ENCODE peak calls at places on chromosomes 7 and 10, in six cellular contexts. R is A549, H is ovary, B is HepG2, K is SK-N-SH, U is transverse colon. C is an unnamed sample.

GRCh38 chr10:118511720-118512119 is 83.7 kb downstream of the PRLHR start:
- DNase-seq in R (no peak), H (no peak), B (no peak), K (no peak), U (no peak), C (no peak)

GRCh38 chr7:152674860-152675760 is 831 bp downstream of the XRCC2 start:
- DNase-seq in R (peak; percentile 53), H (no peak), B (peak; percentile 47), K (peak; percentile 78), U (no peak), C (no peak)

GRCh38 chr7:27185708-27186449 is 847 bp upstream of the HOXA11 start:
- DNase-seq in R (no peak), H (no peak), B (no peak), K (no peak), U (peak; percentile 20), C (peak; percentile 81)

GRCh38 chr7:27302590-27302989 is 60.0 kb downstream of the EVX1 start:
- DNase-seq in R (no peak), H (no peak), B (no peak), K (no peak), U (no peak), C (no peak)

GRCh38 chr10:77505431-77506334 is 131.9 kb downstream of the KCNMA1 start:
- DNase-seq in R (peak; percentile 28), H (no peak), B (no peak), K (no peak), U (no peak), C (no peak)

GRCh38 chr10:58903071-58903470 is 273.4 kb upstream of the PHYHIPL start:
- DNase-seq in R (no peak), H (no peak), B (no peak), K (no peak), U (no peak), C (no peak)

GRCh38 chr10:128263891-128264688 is 137.9 kb upstream of the MKI67 start:
- DNase-seq in R (peak; percentile 33), H (peak; percentile 33), B (peak; percentile 23), K (peak; percentile 68), U (peak; percentile 62), C (no peak)

GRCh38 chr10:97101166-97101940 is 84.4 kb downstream of the SLIT1 start:
- DNase-seq in R (no peak), H (no peak), B (no peak), K (no peak), U (no peak), C (no peak)

GRCh38 chr7:66664590-66665293 is 36.1 kb downstream of the KCTD7 start:
- DNase-seq in R (no peak), H (peak; percentile 43), B (no peak), K (peak; percentile 21), U (no peak), C (no peak)

GRCh38 chr10:69317175-69318086 is 39.1 kb downstream of the HK1 start:
- DNase-seq in R (no peak), H (no peak), B (no peak), K (no peak), U (no peak), C (no peak)

GRCh38 chr7:144416341-144416740 is 12.8 kb upstream of the NOBOX start:
- DNase-seq in R (no peak), H (no peak), B (no peak), K (no peak), U (no peak), C (no peak)

GRCh38 chr7:1056006-1056784 is 11.8 kb downstream of the GPR146 start:
- DNase-seq in R (no peak), H (peak; percentile 59), B (no peak), K (peak; percentile 72), U (no peak), C (no peak)
- H3K4me1 ChIP-seq in R (no peaks in the 10 kb centered on the region), H (peaks cover 26% of the 10 kb centered on the region), B (no peaks in the 10 kb centered on the region), K (peaks cover 38% of the 10 kb centered on the region), U (peaks cover 56% of the 10 kb centered on the region), C (peaks cover 79% of the 10 kb centered on the region)

DNA sequence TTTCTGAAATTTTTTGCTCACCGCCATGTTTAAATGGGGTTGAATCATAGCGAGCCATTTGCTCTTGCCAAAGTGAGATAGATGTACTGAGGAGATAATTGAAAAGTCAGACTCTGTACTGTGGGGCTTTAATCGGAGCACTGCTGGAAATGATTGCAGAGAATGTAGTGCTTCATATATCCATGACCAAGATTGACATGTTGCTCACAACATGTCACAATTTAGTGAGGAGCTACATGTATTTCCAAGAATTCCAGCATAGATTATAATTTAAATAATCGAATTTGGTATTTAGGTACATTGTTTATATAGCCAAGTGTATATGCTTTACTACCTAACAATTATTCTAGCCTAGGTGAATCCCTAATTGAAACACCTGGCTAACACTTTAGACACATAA is 66.5 kb downstream of the PODXL start:
- DNase-seq in R (no peak), H (no peak), B (no peak), K (no peak), U (no peak), C (no peak)
- TF ChIP-seq EP300 in R (no peak), H (no peak), B (no peak), K (no peak), U (no peak), C (no peak)

GRCh38 chr10:132886211-132887099 is 55.9 kb downstream of the CFAP46 start:
- DNase-seq in R (peak; percentile 44), H (peak; percentile 6), B (peak; percentile 7), K (no peak), U (peak; percentile 6), C (peak; percentile 76)
- H3K4me1 ChIP-seq in R (no peaks in the 10 kb centered on the region), H (no peaks in the 10 kb centered on the region), B (no peaks in the 10 kb centered on the region), K (no peaks in the 10 kb centered on the region), U (peaks cover 3% of the 10 kb centered on the region), C (no peaks in the 10 kb centered on the region)

DNA sequence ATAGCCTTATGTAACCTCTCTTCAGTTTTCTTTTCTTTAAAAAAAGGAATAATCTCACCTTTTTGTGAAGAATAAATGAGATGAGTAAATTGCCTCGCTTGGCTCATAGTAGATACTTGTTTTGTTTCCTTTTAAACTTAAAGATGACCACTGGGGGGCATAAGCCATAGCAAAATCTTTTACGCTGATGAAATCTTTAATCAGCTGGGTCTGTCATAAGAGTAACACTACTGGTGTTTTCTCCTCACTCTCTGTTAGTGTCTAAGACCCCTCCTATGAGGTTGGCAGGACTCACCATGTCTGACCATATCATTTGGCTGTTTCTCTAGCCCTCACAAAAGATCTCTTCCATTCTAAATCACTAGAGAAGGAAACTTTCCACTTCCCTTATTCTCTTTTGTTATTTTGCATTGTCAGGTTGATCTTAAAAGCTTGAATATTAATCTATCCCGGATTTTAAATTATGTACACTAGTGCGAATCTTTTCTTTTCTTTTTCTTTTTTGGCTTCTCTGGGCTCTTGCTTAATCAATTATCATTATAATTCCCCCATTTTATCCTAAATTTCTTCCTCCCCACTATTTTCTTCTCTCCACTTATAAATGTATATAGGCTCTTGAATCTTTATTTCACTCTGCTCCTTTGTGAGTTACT is 12.5 kb downstream of the STAG3 start:
- DNase-seq in R (peak; percentile 58), H (no peak), B (peak; percentile 41), K (peak; percentile 23), U (no peak), C (no peak)
- TF ChIP-seq EP300 in R (no peak), H (no peak), B (no peak), K (no peak), U (no peak), C (no peak)

DNA sequence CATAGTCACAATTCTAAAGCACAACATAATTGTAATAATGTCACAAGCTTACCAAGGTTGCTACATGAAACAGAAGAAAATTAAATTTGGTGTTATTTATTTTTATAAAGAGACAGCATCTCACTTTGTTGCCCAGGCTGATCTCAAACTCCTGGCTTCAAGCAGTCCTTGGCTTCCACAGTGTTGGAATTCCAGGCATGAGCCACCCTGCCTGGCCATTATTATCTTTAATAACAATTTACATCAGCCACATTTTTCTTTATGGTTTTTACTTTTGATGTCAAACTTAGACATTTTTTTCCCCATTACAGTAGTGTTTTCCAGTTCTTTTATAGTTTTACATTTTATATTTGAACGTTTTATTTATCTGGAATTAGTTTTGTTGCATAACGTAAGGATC is 46.7 kb downstream of the BMPR1A start:
- DNase-seq in R (no peak), H (no peak), B (no peak), K (no peak), U (no peak), C (no peak)
- H3K4me1 ChIP-seq in R (peaks cover 6% of the 10 kb centered on the region), H (peaks cover 3% of the 10 kb centered on the region), B (no peaks in the 10 kb centered on the region), K (peaks cover under 1% of the 10 kb centered on the region), U (peaks cover 23% of the 10 kb centered on the region), C (peaks cover 12% of the 10 kb centered on the region)

GRCh38 chr10:114937962-114938817 is at the start of gene TRUB1:
- DNase-seq in R (peak; percentile 85), H (peak; percentile 95), B (peak; percentile 98), K (peak; percentile 87), U (peak; percentile 95), C (peak; percentile 91)
- TF ChIP-seq EP300 in R (no peak), H (no peak), B (no peak), K (no peak), U (no peak), C (no peak)

GRCh38 chr7:35681630-35682029 is 13.3 kb downstream of the HERPUD2 start:
- DNase-seq in R (no peak), H (no peak), B (no peak), K (no peak), U (no peak), C (no peak)
- H3K4me1 ChIP-seq in R (no peaks in the 10 kb centered on the region), H (peaks cover 4% of the 10 kb centered on the region), B (no peaks in the 10 kb centered on the region), K (no peaks in the 10 kb centered on the region), U (peaks cover 7% of the 10 kb centered on the region), C (peaks cover 24% of the 10 kb centered on the region)

GRCh38 chr10:4947635-4948596 is 15.3 kb upstream of the AKR1C1 start:
- DNase-seq in R (peak; percentile 92), H (peak; percentile 57), B (peak; percentile 100), K (no peak), U (no peak), C (no peak)
- TF ChIP-seq EP300 in R (peak; percentile 52), H (no peak), B (peak; percentile 97), K (no peak), U (no peak), C (no peak)

GRCh38 chr7:2296830-2297229 is 17.4 kb downstream of the SNX8 start:
- DNase-seq in R (no peak), H (no peak), B (no peak), K (no peak), U (no peak), C (no peak)

GRCh38 chr7:2299853-2300512 is 14.3 kb downstream of the SNX8 start:
- DNase-seq in R (no peak), H (no peak), B (no peak), K (peak; percentile 2), U (no peak), C (no peak)

GRCh38 chr7:2299131-2299829 is 15.0 kb downstream of the SNX8 start:
- DNase-seq in R (no peak), H (no peak), B (no peak), K (no peak), U (no peak), C (peak; percentile 67)

GRCh38 chr7:2290877-2291276 is 23.4 kb downstream of the SNX8 start:
- DNase-seq in R (no peak), H (no peak), B (no peak), K (no peak), U (no peak), C (no peak)

GRCh38 chr7:2295936-2296620 is 18.2 kb downstream of the SNX8 start:
- DNase-seq in R (no peak), H (no peak), B (no peak), K (no peak), U (no peak), C (no peak)
- H3K4me1 ChIP-seq in R (no peaks in the 10 kb centered on the region), H (no peaks in the 10 kb centered on the region), B (peaks cover 9% of the 10 kb centered on the region), K (no peaks in the 10 kb centered on the region), U (no peaks in the 10 kb centered on the region), C (peaks cover 15% of the 10 kb centered on the region)

GRCh38 chr10:102643346-102644065 is 773 bp upstream of the TRIM8 start:
- DNase-seq in R (peak; percentile 51), H (peak; percentile 70), B (peak; percentile 70), K (peak; percentile 76), U (peak; percentile 67), C (no peak)
- TF ChIP-seq EP300 in R (no peak), H (no peak), B (no peak), K (no peak), U (no peak), C (no peak)